ENCODE peak calls at places on chromosomes 2 and 18, in six cellular contexts. C, A, H, F, J and W are unnamed samples. For H3K36me3, the result is how much of the 10 kb centered on the place peaks cover.

GRCh38 chr2:68414862-68415261 is 49.8 kb downstream of the PLEK start:
- DNase-seq in C (no peak), A (peak), H (no peak), F (no peak), J (no peak), W (no peak)

GRCh38 chr2:221255862-221256261 is 316.2 kb downstream of the EPHA4 start:
- DNase-seq in C (no peak), A (peak), H (no peak), F (no peak), J (no peak), W (peak)

GRCh38 chr18:70368903-70369302 is 80.1 kb downstream of the SOCS6 start:
- DNase-seq in C (no peak), A (no peak), H (no peak), F (no peak), J (no peak), W (no peak)

GRCh38 chr2:134261398-134262131 is 7.7 kb downstream of the MGAT5 start:
- DNase-seq in C (no peak), A (peak), H (no peak), F (no peak), J (no peak), W (peak)

GRCh38 chr2:2041256-2041824 is 289.7 kb downstream of the MYT1L start:
- DNase-seq in C (no peak), A (no peak), H (no peak), F (no peak), J (no peak), W (no peak)

GRCh38 chr18:79576686-79577351 is 102.8 kb upstream of the CTDP1 start:
- DNase-seq in C (peak), A (peak), H (peak), F (peak), J (no peak), W (no peak)

GRCh38 chr2:181258761-181259160 is 198.4 kb upstream of the ITGA4 start:
- DNase-seq in C (no peak), A (no peak), H (no peak), F (no peak), J (peak), W (no peak)

GRCh38 chr2:286774-287392 is 1.0 kb downstream of the ALKAL2 start:
- DNase-seq in C (peak), A (peak), H (no peak), F (no peak), J (no peak), W (peak)

GRCh38 chr2:215138466-215138865 is at the start of gene ABCA12:
- DNase-seq in C (no peak), A (no peak), H (no peak), F (no peak), J (no peak), W (no peak)
- H3K4me3 ChIP-seq in C (no peak), A (no peak), H (no peak), F (no peak), J (no peak), W (no peak)

DNA sequence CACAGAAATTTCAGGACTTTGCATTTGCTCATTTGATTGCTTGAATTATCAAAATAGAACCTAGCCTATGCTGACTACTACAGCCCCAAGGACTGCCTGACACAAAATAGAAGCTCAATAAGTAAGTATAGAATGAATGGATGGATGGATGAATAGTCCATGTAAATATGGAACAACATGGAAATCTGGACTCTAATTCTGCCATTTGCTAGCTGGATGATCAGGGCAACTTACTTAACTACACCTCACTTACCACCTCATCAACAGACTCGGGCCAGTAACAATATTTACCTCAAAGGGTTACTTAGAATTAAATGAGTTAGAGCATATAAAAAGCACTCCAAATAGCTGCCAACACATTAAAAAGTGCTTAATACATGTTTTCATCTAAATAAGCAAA is 50.6 kb downstream of the NBAS start:
- DNase-seq in C (no peak), A (no peak), H (no peak), F (no peak), J (no peak), W (no peak)
- H3K36me3 ChIP-seq in C (under half), A (under half), H (under half), F (under half), J (under half), W (under half)

GRCh38 chr2:72916743-72917137 is 579 bp upstream of the EMX1 start:
- DNase-seq in C (no peak), A (no peak), H (no peak), F (no peak), J (no peak), W (peak)
- H3K4me3 ChIP-seq in C (no peak), A (peak), H (peak), F (peak), J (no peak), W (peak)

GRCh38 chr2:171874517-171874916 is 19.5 kb downstream of the SLC25A12 start:
- DNase-seq in C (no peak), A (no peak), H (no peak), F (no peak), J (no peak), W (no peak)
- H3K36me3 ChIP-seq in C (under half), A (under half), H (under half), F (under half), J (under half), W (under half)

GRCh38 chr2:111704246-111704645 is 179.7 kb downstream of the ANAPC1 start:
- DNase-seq in C (no peak), A (peak), H (no peak), F (no peak), J (peak), W (peak)

GRCh38 chr2:111705206-111705605 is 178.8 kb downstream of the ANAPC1 start:
- DNase-seq in C (no peak), A (peak), H (no peak), F (no peak), J (no peak), W (peak)

GRCh38 chr2:111706481-111707001 is 177.5 kb downstream of the ANAPC1 start:
- DNase-seq in C (no peak), A (peak), H (no peak), F (no peak), J (no peak), W (peak)

GRCh38 chr2:111707700-111708099 is 176.3 kb downstream of the ANAPC1 start:
- DNase-seq in C (no peak), A (peak), H (no peak), F (no peak), J (no peak), W (no peak)

DNA sequence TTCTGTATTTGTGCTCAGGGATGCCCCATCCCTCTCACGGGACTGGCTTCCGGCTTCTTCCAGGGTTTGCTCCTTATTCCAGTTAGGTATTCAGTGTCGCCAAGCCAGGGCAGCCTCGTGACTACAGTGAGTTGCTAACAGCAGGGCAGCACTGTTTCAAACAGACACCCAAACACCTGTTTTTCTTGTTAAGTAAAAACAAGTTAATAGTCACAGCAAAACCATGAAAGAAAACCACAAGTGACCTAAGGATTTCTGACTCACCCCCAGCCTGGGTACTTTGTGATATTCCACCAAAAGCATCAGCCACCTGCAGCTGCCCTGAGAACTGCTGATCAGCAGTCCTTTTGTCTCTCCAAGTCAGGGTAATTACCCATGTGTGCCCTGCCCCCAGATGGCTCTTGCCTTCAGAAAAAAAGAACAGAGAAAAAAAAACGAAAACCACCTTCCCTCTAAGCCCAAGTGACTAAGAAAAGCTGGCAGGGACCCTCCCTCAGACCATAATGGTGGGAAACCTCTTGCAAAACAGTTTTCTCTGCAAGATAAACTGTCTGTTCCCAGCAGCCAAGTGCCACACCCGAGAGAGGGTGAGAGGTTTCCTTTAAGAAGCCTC is 178.2 kb downstream of the ANAPC1 start:
- DNase-seq in C (no peak), A (peak), H (no peak), F (no peak), J (peak), W (peak)
- H3K4me3 ChIP-seq in C (no peak), A (no peak), H (no peak), F (no peak), J (no peak), W (no peak)

GRCh38 chr2:165911231-165911630 is 42.3 kb downstream of the TTC21B start:
- DNase-seq in C (no peak), A (no peak), H (no peak), F (no peak), J (peak), W (no peak)

GRCh38 chr2:165909466-165909865 is 44.1 kb downstream of the TTC21B start:
- DNase-seq in C (no peak), A (no peak), H (no peak), F (no peak), J (no peak), W (no peak)

GRCh38 chr2:165911981-165912380 is 41.6 kb downstream of the TTC21B start:
- DNase-seq in C (no peak), A (no peak), H (no peak), F (no peak), J (no peak), W (no peak)

DNA sequence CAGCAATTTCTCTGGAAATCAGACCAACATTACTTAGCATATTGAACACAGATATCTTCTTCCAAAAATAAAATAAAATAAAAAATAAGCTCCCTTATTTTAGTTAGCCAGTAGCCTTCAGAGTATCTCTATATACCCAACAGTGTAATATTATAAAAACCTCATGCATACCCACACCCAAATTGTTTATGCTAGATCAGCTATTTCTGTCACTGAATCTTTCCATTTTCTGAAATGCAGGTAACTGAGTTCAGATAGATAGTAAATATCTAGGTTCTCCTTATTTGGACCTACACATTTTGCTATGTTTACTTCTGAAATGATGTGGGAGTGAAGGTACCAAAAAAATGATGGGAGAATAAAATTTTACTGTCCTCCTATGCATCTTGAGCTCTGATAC is 39.9 kb downstream of the TTC21B start:
- DNase-seq in C (no peak), A (no peak), H (no peak), F (no peak), J (no peak), W (no peak)
- H3K36me3 ChIP-seq in C (under half), A (half or more), H (under half), F (under half), J (under half), W (under half)

DNA sequence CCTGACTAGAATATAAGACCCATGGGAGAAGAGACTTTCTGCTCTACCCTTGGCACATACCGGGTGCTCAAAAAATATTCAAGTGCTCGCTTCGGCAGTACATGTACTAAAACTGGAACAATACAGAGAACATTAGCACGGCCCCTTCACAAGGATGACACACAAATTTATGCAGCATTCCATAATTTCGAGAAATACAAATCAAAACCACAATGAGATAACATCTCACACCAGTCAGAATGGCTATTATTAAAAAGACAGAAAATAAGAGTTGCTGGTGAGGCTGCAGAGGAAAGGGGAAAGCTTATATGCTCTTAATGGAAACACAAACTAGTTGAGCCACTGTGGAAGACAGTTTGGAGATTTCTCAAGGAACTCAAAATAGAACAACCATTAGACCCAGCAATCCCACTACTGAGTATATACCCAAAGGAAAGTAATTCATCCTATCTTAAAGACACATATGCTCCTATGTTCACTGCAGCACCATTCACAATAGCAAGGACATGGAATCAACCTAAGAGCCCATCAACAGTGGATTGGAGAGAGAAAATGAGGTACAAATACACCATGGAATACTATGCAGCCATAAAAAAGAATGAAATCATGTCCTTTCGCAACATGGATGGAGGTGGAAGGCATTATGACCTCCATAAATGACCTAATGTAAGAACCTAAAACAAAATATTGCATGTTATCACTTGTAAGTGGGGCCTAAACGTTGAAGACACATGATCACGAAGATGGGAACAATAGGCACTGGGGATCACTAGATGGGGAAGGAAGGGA is 71.6 kb upstream of the CYP1B1 start:
- DNase-seq in C (no peak), A (no peak), H (no peak), F (no peak), J (peak), W (no peak)
- H3K4me3 ChIP-seq in C (no peak), A (no peak), H (no peak), F (no peak), J (no peak), W (no peak)

GRCh38 chr2:42054657-42055430 is 7.0 kb downstream of the PKDCC start:
- DNase-seq in C (no peak), A (peak), H (no peak), F (peak), J (no peak), W (peak)
- H3K36me3 ChIP-seq in C (under half), A (half or more), H (under half), F (under half), J (half or more), W (under half)

DNA sequence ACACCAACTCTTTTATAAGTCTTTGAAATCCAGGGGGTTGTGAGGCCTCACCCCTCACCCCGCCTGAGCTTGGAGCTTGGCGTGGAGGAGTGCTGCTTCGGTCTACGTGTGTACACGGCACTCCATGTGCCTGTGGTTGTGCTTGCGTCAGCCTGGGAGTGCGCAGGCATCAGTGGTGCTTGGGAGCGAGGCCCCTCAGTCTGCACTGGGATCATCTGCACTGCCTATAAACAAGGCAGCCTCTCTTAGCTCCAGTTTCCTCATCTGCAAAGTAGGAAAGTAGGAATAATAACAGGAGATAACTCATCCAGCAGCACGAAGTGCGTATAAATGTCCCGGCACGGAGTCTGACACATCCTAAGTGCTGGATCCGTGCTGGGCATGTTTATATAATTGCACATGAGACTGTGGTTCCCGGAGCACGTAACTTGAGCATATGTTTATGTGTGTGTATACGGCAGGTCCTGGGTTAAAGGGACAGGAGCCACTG is 1.2 kb downstream of the GYPC start:
- DNase-seq in C (peak), A (peak), H (peak), F (no peak), J (peak), W (peak)
- H3K4me3 ChIP-seq in C (peak), A (peak), H (peak), F (peak), J (peak), W (peak)